ENCODE peak calls at places on chromosomes 6 and 20, in seven cellular contexts. One of them, this sample, is unnamed.
A peak's percentile ranks its signal among the peaks of the same experiment; 100 is the strongest.

GRCh38 chr20:25017257-25017803 is 24.8 kb upstream of the APMAP start:
- DNase-seq in GM12878: no peak
- DNase-seq in neuronal stem cell: no peak
- DNase-seq in A549: no peak
- DNase-seq in HepG2: peak; percentile 64
- DNase-seq in fibroblast of lung: no peak
- DNase-seq in hepatocyte: peak; percentile 78
- DNase-seq in this sample: no peak

GRCh38 chr6:9225441-9225871 is 790.1 kb upstream of the SLC35B3 start:
- DNase-seq in GM12878: no peak
- DNase-seq in neuronal stem cell: no peak
- DNase-seq in A549: no peak
- DNase-seq in HepG2: no peak
- DNase-seq in fibroblast of lung: peak; percentile 5
- DNase-seq in hepatocyte: peak; percentile 11
- DNase-seq in this sample: no peak

GRCh38 chr6:6696867-6697531 is 108.5 kb downstream of the LY86 start:
- DNase-seq in GM12878: no peak
- DNase-seq in neuronal stem cell: peak; percentile 77
- DNase-seq in A549: peak; percentile 73
- DNase-seq in HepG2: peak; percentile 29
- DNase-seq in fibroblast of lung: peak; percentile 78
- DNase-seq in hepatocyte: peak; percentile 81
- DNase-seq in this sample: peak; percentile 57

GRCh38 chr6:128482642-128483041 is 37.8 kb downstream of the PTPRK start:
- DNase-seq in GM12878: no peak
- DNase-seq in neuronal stem cell: no peak
- DNase-seq in A549: no peak
- DNase-seq in HepG2: no peak
- DNase-seq in fibroblast of lung: no peak
- DNase-seq in hepatocyte: no peak
- DNase-seq in this sample: no peak

GRCh38 chr6:4581468-4582420 is 194.5 kb upstream of the CDYL start:
- DNase-seq in GM12878: no peak
- DNase-seq in neuronal stem cell: no peak
- DNase-seq in A549: peak; percentile 34
- DNase-seq in HepG2: no peak
- DNase-seq in fibroblast of lung: peak; percentile 86
- DNase-seq in hepatocyte: peak; percentile 13
- DNase-seq in this sample: no peak

GRCh38 chr6:90537723-90538407 is 49.0 kb downstream of the MAP3K7 start:
- DNase-seq in GM12878: peak; percentile 1
- DNase-seq in neuronal stem cell: no peak
- DNase-seq in A549: no peak
- DNase-seq in HepG2: no peak
- DNase-seq in fibroblast of lung: peak; percentile 2
- DNase-seq in hepatocyte: no peak
- DNase-seq in this sample: peak; percentile 64

GRCh38 chr6:129936329-129937165 is 75.4 kb upstream of the TMEM244 start:
- DNase-seq in GM12878: peak; percentile 21
- DNase-seq in neuronal stem cell: peak; percentile 55
- DNase-seq in A549: peak; percentile 68
- DNase-seq in HepG2: peak; percentile 49
- DNase-seq in fibroblast of lung: peak; percentile 73
- DNase-seq in hepatocyte: peak; percentile 71
- DNase-seq in this sample: peak; percentile 61

GRCh38 chr6:80528115-80528514 is 421.6 kb downstream of the BCKDHB start:
- DNase-seq in GM12878: no peak
- DNase-seq in neuronal stem cell: no peak
- DNase-seq in A549: no peak
- DNase-seq in HepG2: no peak
- DNase-seq in fibroblast of lung: no peak
- DNase-seq in hepatocyte: peak; percentile 38
- DNase-seq in this sample: no peak

GRCh38 chr20:45020236-45020886 is 54.0 kb downstream of the STK4 start:
- DNase-seq in GM12878: no peak
- DNase-seq in neuronal stem cell: no peak
- DNase-seq in A549: no peak
- DNase-seq in HepG2: peak; percentile 41
- DNase-seq in fibroblast of lung: peak; percentile 52
- DNase-seq in hepatocyte: peak; percentile 40
- DNase-seq in this sample: no peak

GRCh38 chr20:58142843-58143185 is 85.6 kb downstream of the ANKRD60 start:
- DNase-seq in GM12878: no peak
- DNase-seq in neuronal stem cell: no peak
- DNase-seq in A549: no peak
- DNase-seq in HepG2: no peak
- DNase-seq in fibroblast of lung: no peak
- DNase-seq in hepatocyte: no peak
- DNase-seq in this sample: no peak

GRCh38 chr6:39075010-39075738 is 26.6 kb downstream of the GLP1R start:
- DNase-seq in GM12878: no peak
- DNase-seq in neuronal stem cell: no peak
- DNase-seq in A549: no peak
- DNase-seq in HepG2: no peak
- DNase-seq in fibroblast of lung: no peak
- DNase-seq in hepatocyte: no peak
- DNase-seq in this sample: no peak

GRCh38 chr6:169141706-169142705 is 111.6 kb downstream of the THBS2 start:
- DNase-seq in GM12878: no peak
- DNase-seq in neuronal stem cell: no peak
- DNase-seq in A549: no peak
- DNase-seq in HepG2: no peak
- DNase-seq in fibroblast of lung: peak; percentile 89
- DNase-seq in hepatocyte: no peak
- DNase-seq in this sample: no peak

DNA sequence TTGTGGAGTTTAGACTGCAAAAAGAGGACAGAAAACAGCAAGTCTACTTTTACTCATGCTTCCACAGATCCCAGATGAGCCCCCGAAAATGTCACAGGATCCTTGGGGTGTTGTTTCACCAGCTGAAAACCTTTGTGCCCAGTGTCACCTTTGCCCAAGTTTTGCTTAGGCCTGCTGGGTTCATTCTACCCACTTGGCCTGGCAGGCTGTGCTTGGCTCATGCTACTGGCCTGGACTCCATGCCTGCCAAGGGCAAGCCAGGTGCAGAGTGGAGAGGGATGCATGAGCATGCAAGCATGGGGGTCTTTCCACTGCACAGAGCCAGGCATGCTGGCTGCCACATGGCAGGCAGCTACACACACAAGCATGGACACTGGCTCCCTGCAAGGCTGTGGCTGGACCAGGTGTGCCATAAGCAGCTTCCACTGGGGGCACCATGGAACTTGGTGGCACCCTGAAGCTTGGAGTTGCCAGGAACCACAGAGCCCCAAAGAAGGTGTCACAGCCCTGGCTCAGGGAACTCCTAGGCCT is 1082.0 kb downstream of the KHDRBS2 start:
- DNase-seq in GM12878: no peak
- DNase-seq in neuronal stem cell: no peak
- DNase-seq in A549: no peak
- DNase-seq in HepG2: no peak
- DNase-seq in fibroblast of lung: no peak
- DNase-seq in hepatocyte: no peak
- DNase-seq in this sample: no peak
- H3K9me3 ChIP-seq in GM12878: no peaks in the 10 kb centered on the region
- H3K9me3 ChIP-seq in neuronal stem cell: peaks cover 7% of the 10 kb centered on the region
- H3K9me3 ChIP-seq in A549: no peaks in the 10 kb centered on the region
- H3K9me3 ChIP-seq in HepG2: peaks cover 85% of the 10 kb centered on the region
- H3K9me3 ChIP-seq in fibroblast of lung: no peaks in the 10 kb centered on the region
- H3K9me3 ChIP-seq in hepatocyte: peaks cover 4% of the 10 kb centered on the region
- H3K9me3 ChIP-seq in this sample: peaks cover 11% of the 10 kb centered on the region

DNA sequence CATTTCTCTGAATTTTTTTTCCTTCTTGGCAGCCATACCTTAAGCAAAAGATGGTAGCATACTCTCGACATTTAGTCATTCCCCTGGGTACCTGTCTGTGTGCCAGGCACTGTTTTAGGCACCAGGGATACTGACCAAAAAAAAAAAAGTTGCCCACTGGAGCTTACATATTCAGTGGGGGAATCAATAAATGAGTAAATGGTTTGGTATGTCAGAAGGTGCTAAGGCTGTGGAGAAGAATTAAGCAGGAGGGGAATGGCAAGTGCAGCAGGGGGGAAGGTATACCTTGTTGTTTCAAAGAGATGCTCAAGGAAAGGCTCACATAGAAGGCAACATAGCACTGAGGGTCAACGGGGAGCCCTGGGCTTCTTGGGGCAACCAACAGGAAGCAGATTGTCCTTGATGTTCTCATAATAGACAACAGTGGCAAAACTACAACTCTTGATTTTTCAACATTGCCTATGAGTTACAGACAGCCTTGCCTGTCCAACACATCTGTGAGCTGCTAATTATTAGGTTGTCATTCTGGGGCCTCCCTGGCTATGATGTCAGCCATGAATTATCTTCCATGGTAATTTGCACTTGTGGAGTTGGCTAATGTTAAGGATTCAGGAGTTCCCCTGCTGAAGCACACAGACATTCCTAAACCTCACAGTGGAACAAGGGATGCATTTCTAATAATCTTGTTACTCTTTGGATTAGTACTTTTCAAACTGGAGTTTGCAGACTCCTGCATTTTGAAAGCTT is 19.6 kb downstream of the NT5E start:
- DNase-seq in GM12878: no peak
- DNase-seq in neuronal stem cell: no peak
- DNase-seq in A549: no peak
- DNase-seq in HepG2: no peak
- DNase-seq in fibroblast of lung: no peak
- DNase-seq in hepatocyte: no peak
- DNase-seq in this sample: no peak
- H3K4me1 ChIP-seq in GM12878: peaks cover 15% of the 10 kb centered on the region
- H3K4me1 ChIP-seq in neuronal stem cell: peaks cover 1% of the 10 kb centered on the region
- H3K4me1 ChIP-seq in A549: peaks cover 22% of the 10 kb centered on the region
- H3K4me1 ChIP-seq in HepG2: peaks cover 17% of the 10 kb centered on the region
- H3K4me1 ChIP-seq in fibroblast of lung: peaks cover 23% of the 10 kb centered on the region
- H3K4me1 ChIP-seq in hepatocyte: no peaks in the 10 kb centered on the region
- H3K4me1 ChIP-seq in this sample: no peaks in the 10 kb centered on the region

DNA sequence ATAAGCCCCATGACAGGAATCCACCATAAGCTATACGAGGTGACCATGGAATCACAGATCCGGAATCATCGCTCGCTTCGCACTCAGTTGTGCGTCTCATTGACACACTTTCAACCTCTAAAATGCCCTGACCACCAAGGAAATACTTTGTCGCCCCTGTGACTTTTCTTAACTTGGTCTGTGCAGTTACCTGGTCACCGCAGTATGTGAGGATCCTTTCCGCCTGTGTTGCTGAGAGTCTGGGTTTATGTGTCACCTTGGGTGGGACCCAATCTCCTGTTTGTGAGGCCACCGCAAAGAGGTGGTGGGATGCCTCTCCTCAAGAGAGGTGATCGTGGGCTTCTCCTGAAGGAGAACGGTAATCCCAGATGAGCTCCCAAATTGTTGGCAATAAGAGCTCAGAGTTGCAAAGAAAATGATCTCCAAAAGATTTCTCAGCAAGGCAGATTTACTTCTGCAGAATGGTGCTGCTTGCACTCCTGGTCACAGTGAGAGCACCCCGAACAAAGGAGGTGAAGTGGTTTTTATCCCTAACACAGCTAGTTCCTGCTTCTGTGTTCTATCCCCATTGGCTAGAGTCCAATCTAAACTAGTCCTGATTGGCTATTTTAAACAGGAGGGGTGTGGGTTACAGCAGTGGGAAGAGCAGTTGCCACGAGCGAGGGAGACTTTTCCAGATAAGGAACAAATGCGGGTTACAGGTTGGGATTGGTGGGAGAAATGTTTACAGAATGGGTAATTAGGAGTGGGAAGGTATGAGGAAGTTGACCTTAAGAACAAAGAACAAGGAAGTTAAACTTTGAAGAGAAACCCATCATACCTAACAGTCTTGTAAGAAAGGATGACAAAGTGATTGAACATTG is 9.1 kb upstream of the ZNFX1 start:
- DNase-seq in GM12878: no peak
- DNase-seq in neuronal stem cell: no peak
- DNase-seq in A549: peak; percentile 80
- DNase-seq in HepG2: peak; percentile 79
- DNase-seq in fibroblast of lung: no peak
- DNase-seq in hepatocyte: peak; percentile 80
- DNase-seq in this sample: peak; percentile 48
- H3K4me2 ChIP-seq in GM12878: peak overlapping the region; percentile 79
- H3K4me2 ChIP-seq in neuronal stem cell: no peak overlapping the region
- H3K4me2 ChIP-seq in A549: peak overlapping the region; percentile 97
- H3K4me2 ChIP-seq in HepG2: peak overlapping the region; percentile 96
- H3K4me2 ChIP-seq in fibroblast of lung: no peak overlapping the region
- H3K4me2 ChIP-seq in hepatocyte: peak overlapping the region; percentile 88
- H3K4me2 ChIP-seq in this sample: peak overlapping the region; percentile 95

GRCh38 chr6:334536-334935 is 42.2 kb downstream of the DUSP22 start:
- DNase-seq in GM12878: no peak
- DNase-seq in neuronal stem cell: no peak
- DNase-seq in A549: no peak
- DNase-seq in HepG2: no peak
- DNase-seq in fibroblast of lung: no peak
- DNase-seq in hepatocyte: no peak
- DNase-seq in this sample: no peak
- H3K9me3 ChIP-seq in GM12878: no peaks in the 10 kb centered on the region
- H3K9me3 ChIP-seq in neuronal stem cell: no peaks in the 10 kb centered on the region
- H3K9me3 ChIP-seq in A549: no peaks in the 10 kb centered on the region
- H3K9me3 ChIP-seq in HepG2: no peaks in the 10 kb centered on the region
- H3K9me3 ChIP-seq in fibroblast of lung: no peaks in the 10 kb centered on the region
- H3K9me3 ChIP-seq in hepatocyte: no peaks in the 10 kb centered on the region
- H3K9me3 ChIP-seq in this sample: no peaks in the 10 kb centered on the region

GRCh38 chr20:51639206-51639832 is 96.8 kb upstream of the NFATC2 start:
- DNase-seq in GM12878: no peak
- DNase-seq in neuronal stem cell: peak; percentile 69
- DNase-seq in A549: peak; percentile 79
- DNase-seq in HepG2: peak; percentile 75
- DNase-seq in fibroblast of lung: peak; percentile 75
- DNase-seq in hepatocyte: peak; percentile 77
- DNase-seq in this sample: peak; percentile 79

GRCh38 chr20:51637241-51637640 is 94.7 kb upstream of the NFATC2 start:
- DNase-seq in GM12878: no peak
- DNase-seq in neuronal stem cell: no peak
- DNase-seq in A549: no peak
- DNase-seq in HepG2: no peak
- DNase-seq in fibroblast of lung: no peak
- DNase-seq in hepatocyte: no peak
- DNase-seq in this sample: no peak

GRCh38 chr20:51643390-51643789 is 100.9 kb upstream of the NFATC2 start:
- DNase-seq in GM12878: no peak
- DNase-seq in neuronal stem cell: no peak
- DNase-seq in A549: no peak
- DNase-seq in HepG2: no peak
- DNase-seq in fibroblast of lung: peak; percentile 36
- DNase-seq in hepatocyte: no peak
- DNase-seq in this sample: no peak

GRCh38 chr20:51641866-51642265 is 99.3 kb upstream of the NFATC2 start:
- DNase-seq in GM12878: no peak
- DNase-seq in neuronal stem cell: no peak
- DNase-seq in A549: no peak
- DNase-seq in HepG2: no peak
- DNase-seq in fibroblast of lung: no peak
- DNase-seq in hepatocyte: no peak
- DNase-seq in this sample: no peak

DNA sequence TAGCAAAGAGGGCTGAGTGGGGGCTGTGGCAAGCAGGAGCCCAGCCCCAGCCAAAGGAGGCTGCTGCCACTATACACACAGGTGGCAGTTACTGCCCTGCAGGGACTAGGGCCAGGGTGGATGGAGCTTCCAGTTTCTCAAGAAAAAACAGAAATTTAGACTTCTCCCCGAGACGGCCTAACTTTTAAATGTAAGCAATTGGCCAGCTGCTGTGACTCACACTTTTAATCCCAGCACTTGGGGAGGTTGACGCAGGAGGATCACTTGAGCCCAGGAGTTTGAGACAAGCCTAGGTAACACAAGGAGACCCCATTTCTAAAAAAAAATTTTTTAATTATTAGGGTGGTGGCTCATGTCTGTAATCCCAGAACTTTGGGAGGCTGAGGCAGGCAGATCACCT is 98.2 kb upstream of the NFATC2 start:
- DNase-seq in GM12878: no peak
- DNase-seq in neuronal stem cell: no peak
- DNase-seq in A549: no peak
- DNase-seq in HepG2: no peak
- DNase-seq in fibroblast of lung: peak; percentile 67
- DNase-seq in hepatocyte: no peak
- DNase-seq in this sample: no peak
- H3K4me1 ChIP-seq in GM12878: no peaks in the 10 kb centered on the region
- H3K4me1 ChIP-seq in neuronal stem cell: peaks cover 6% of the 10 kb centered on the region
- H3K4me1 ChIP-seq in A549: peaks cover 13% of the 10 kb centered on the region
- H3K4me1 ChIP-seq in HepG2: peaks cover 7% of the 10 kb centered on the region
- H3K4me1 ChIP-seq in fibroblast of lung: peaks cover 2% of the 10 kb centered on the region
- H3K4me1 ChIP-seq in hepatocyte: no peaks in the 10 kb centered on the region
- H3K4me1 ChIP-seq in this sample: peaks cover 7% of the 10 kb centered on the region

This sample was measured in OCI-LY7.